ENCODE peak calls at places on chromosomes 3 and 15, in nine cellular contexts. P, Y, X, J, K, B, A, Z and H are unnamed samples.

GRCh38 chr3:20637729-20638128 is 451.7 kb upstream of the SGO1 start:
- DNase-seq in P (no peak), Y (no peak), X (no peak), J (no peak), K (no peak), B (no peak), A (no peak), Z (no peak), H (no peak)

GRCh38 chr3:156802827-156803606 is 23.1 kb upstream of the LEKR1 start:
- DNase-seq in P (no peak), Y (no peak), X (no peak), J (no peak), K (no peak), B (no peak), A (no peak), Z (no peak), H (no peak)

GRCh38 chr3:9183011-9183410 is 66.4 kb downstream of the SRGAP3 start:
- DNase-seq in P (no peak), Y (no peak), X (no peak), J (peak; percentile 31), K (no peak), B (no peak), A (no peak), Z (no peak), H (no peak)

GRCh38 chr3:58991623-58992022 is 58.2 kb downstream of the CFAP20DC start:
- DNase-seq in P (no peak), Y (no peak), X (no peak), J (no peak), K (no peak), B (no peak), A (no peak), Z (no peak), H (no peak)

GRCh38 chr15:68599153-68599545 is 20.4 kb downstream of the CORO2B start:
- DNase-seq in P (no peak), Y (no peak), X (no peak), J (no peak), K (no peak), B (no peak), A (no peak), Z (no peak), H (no peak)

GRCh38 chr3:136984837-136985236 is 27.1 kb downstream of the IL20RB start:
- DNase-seq in P (peak; percentile 76), Y (no peak), X (no peak), J (no peak), K (no peak), B (no peak), A (peak; percentile 46), Z (no peak), H (no peak)

GRCh38 chr15:78072080-78072892 is 5.2 kb downstream of the TBC1D2B start:
- DNase-seq in P (peak; percentile 64), Y (no peak), X (no peak), J (peak; percentile 70), K (no peak), B (peak; percentile 56), A (no peak), Z (peak; percentile 81), H (peak; percentile 53)

GRCh38 chr3:126465928-126466564 is 9.6 kb downstream of the ZXDC start:
- DNase-seq in P (peak; percentile 32), Y (no peak), X (no peak), J (peak; percentile 52), K (no peak), B (no peak), A (no peak), Z (peak; percentile 66), H (peak; percentile 16)

GRCh38 chr3:88038561-88038960 is 20.2 kb downstream of the CGGBP1 start:
- DNase-seq in P (no peak), Y (no peak), X (no peak), J (no peak), K (no peak), B (no peak), A (no peak), Z (no peak), H (no peak)

GRCh38 chr15:44193651-44194396 is 1.2 kb downstream of the FRMD5 start:
- DNase-seq in P (no peak), Y (no peak), X (no peak), J (no peak), K (no peak), B (no peak), A (no peak), Z (no peak), H (no peak)

GRCh38 chr3:161560006-161560637 is 63.5 kb downstream of the OTOL1 start:
- DNase-seq in P (peak; percentile 9), Y (peak; percentile 59), X (no peak), J (peak; percentile 57), K (no peak), B (peak; percentile 28), A (peak; percentile 28), Z (peak; percentile 63), H (peak; percentile 20)

DNA sequence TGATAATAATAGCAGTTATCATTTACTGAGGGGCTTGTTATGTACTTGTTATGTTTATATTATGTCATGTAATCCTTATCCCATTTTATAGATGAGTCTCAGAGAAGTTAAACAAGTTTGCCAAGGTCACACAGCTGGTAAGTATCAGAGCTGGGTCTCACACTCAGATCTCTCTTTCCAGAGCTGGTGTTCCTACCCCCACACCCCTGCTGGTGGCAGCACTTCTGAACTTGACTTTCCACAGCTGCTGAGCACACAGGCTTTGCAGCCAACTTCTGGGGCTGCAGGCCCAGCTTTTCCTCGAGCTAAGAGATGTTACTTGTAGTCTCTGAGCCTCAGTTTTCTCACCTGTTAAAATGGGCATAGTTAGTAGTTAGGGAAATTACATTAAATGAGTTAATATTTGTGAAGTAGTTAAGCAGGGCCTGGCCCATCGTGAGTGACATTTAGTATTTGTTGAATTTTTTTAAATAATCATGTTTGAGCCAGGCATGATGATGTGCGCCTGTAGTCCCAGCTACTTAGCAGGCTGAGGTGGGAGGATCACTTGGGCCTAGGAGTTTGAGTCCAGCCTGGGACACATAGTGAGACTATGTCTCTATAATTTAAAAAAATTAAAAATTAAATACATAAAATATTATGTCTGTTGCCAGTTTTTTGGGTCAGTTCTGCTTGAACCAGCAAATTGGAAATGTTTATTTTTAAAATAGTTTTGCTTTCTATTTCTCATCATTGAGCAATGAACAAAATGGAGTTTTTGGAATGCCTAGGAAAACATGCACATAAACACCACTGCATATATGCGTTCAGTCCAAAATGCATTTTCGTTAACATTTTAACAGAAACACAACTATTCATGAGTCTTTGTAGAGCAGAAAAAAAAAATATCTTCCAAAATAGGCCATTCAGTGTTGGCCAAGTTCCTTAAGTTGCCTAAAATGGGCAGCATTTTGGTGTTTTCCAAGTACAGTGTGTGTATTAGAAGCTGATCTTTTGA is 87.3 kb downstream of the SMAD6 start:
- DNase-seq in P (peak; percentile 38), Y (peak; percentile 77), X (no peak), J (peak; percentile 56), K (no peak), B (peak; percentile 30), A (peak; percentile 49), Z (no peak), H (peak; percentile 76)
- TF ChIP-seq CTCF in P (peak; percentile 40), Y (peak; percentile 66), X (peak; percentile 56), J (no peak), K (peak; percentile 48), B (peak; percentile 62), A (no peak), Z (peak; percentile 43), H (peak; percentile 48)

GRCh38 chr15:66803749-66804148 is 101.7 kb downstream of the SMAD6 start:
- DNase-seq in P (no peak), Y (no peak), X (no peak), J (no peak), K (no peak), B (no peak), A (no peak), Z (no peak), H (no peak)

GRCh38 chr15:66801266-66801665 is 99.2 kb downstream of the SMAD6 start:
- DNase-seq in P (no peak), Y (no peak), X (no peak), J (no peak), K (no peak), B (no peak), A (no peak), Z (no peak), H (no peak)

GRCh38 chr15:66802087-66803001 is 100.3 kb downstream of the SMAD6 start:
- DNase-seq in P (no peak), Y (no peak), X (no peak), J (peak; percentile 66), K (no peak), B (no peak), A (no peak), Z (no peak), H (no peak)

GRCh38 chr15:66805207-66805975 is 103.4 kb downstream of the SMAD6 start:
- DNase-seq in P (no peak), Y (no peak), X (no peak), J (no peak), K (no peak), B (no peak), A (no peak), Z (no peak), H (no peak)

GRCh38 chr15:66803182-66803729 is 101.2 kb downstream of the SMAD6 start:
- DNase-seq in P (peak; percentile 89), Y (peak; percentile 95), X (peak; percentile 94), J (peak; percentile 93), K (peak; percentile 70), B (peak; percentile 84), A (peak; percentile 94), Z (peak; percentile 93), H (peak; percentile 92)
- H3K4me3 ChIP-seq in P (no peak overlapping the region), Y (no peak overlapping the region), X (peak overlapping the region; percentile 16), J (no peak overlapping the region), K (no peak overlapping the region), B (no peak overlapping the region), A (no peak overlapping the region), Z (no peak overlapping the region), H (no peak overlapping the region)

GRCh38 chr3:29338981-29339833 is 58.3 kb downstream of the RBMS3 start:
- DNase-seq in P (no peak), Y (no peak), X (no peak), J (no peak), K (no peak), B (no peak), A (no peak), Z (no peak), H (no peak)
- TF ChIP-seq EP300 in P (no peak), Y (no peak), X (no peak), J (no peak), K (no peak), B (no peak), A (no peak), Z (no peak), H (no peak)

DNA sequence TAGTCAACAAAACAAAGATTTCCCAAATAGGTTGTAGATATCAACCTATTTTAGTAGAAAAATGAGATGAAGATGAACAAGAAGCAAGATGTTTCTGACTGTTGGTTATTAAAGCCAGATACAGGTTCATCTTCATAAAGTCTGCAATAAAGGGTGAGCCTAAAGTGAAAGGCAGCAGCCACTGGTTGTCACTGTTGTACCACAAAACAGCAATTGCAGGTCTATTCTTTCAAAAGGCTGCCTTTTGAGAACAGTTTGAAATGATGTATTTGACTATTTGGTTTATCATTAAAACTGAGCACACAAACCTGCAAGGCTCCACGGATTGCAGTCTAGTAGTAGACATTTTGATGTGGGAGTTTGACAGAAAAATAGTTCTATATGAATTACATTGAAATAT is 543.4 kb downstream of the GBE1 start:
- DNase-seq in P (no peak), Y (peak; percentile 19), X (no peak), J (no peak), K (no peak), B (peak; percentile 23), A (no peak), Z (no peak), H (no peak)
- TF ChIP-seq CTCF in P (no peak), Y (peak; percentile 52), X (no peak), J (no peak), K (peak; percentile 11), B (peak; percentile 80), A (no peak), Z (no peak), H (no peak)